ENCODE peak calls at places on chromosomes 13 and 19, in five cellular contexts. S, Z, B, O and F are unnamed samples.

GRCh38 chr19:21202865-21203494 is 61.1 kb downstream of the ZNF431 start:
- DNase-seq in O (no peak), B (peak; percentile 75), S (no peak), Z (no peak), F (no peak)

GRCh38 chr19:42121666-42122069 is 10.6 kb downstream of the POU2F2 start:
- DNase-seq in O (no peak), B (peak; percentile 66), S (no peak), Z (no peak), F (no peak)

GRCh38 chr13:22961835-22962537 is 218.8 kb upstream of the SGCG start:
- DNase-seq in S (no peak), B (peak; percentile 30), O (no peak), Z (no peak), F (no peak)

GRCh38 chr13:42883771-42884170 is 102.4 kb downstream of the FAM216B start:
- DNase-seq in S (no peak), B (peak; percentile 56), O (no peak), Z (no peak), F (peak; percentile 47)

GRCh38 chr19:30391052-30391451 is 18.9 kb downstream of the ZNF536 start:
- DNase-seq in S (no peak), Z (no peak), O (no peak), B (peak; percentile 21), F (no peak)

GRCh38 chr19:14434543-14435319 is 1.6 kb downstream of the PKN1 start:
- DNase-seq in B (no peak), S (peak; percentile 36), Z (peak; percentile 65), O (no peak), F (peak; percentile 55)

GRCh38 chr13:27954406-27954851 is 14.7 kb downstream of the CDX2 start:
- DNase-seq in Z (no peak), B (peak; percentile 79), S (no peak), O (peak; percentile 80), F (peak; percentile 60)

GRCh38 chr19:18520848-18521691 is 800 bp downstream of the ELL start:
- DNase-seq in O (peak; percentile 74), B (peak; percentile 73), S (no peak), Z (peak; percentile 67), F (peak; percentile 31)

GRCh38 chr13:52025475-52026245 is 1.2 kb downstream of the UTP14C start:
- DNase-seq in S (no peak), Z (no peak), B (no peak), O (no peak), F (no peak)

GRCh38 chr19:15180451-15181390 is 20.1 kb downstream of the NOTCH3 start:
- DNase-seq in O (peak; percentile 74), Z (no peak), B (peak; percentile 94), S (no peak), F (peak; percentile 86)

GRCh38 chr13:41458939-41459753 is 1.8 kb downstream of the RGCC start:
- DNase-seq in O (no peak), S (no peak), Z (no peak), B (peak; percentile 74), F (peak; percentile 49)

GRCh38 chr19:19105365-19106060 is 32.8 kb downstream of the TMEM161A start:
- DNase-seq in S (no peak), B (peak; percentile 95), O (no peak), Z (peak; percentile 85), F (peak; percentile 69)

GRCh38 chr19:492091-492531 is 4.2 kb upstream of the MADCAM1 start:
- DNase-seq in S (no peak), O (no peak), B (peak; percentile 81), Z (no peak), F (no peak)

GRCh38 chr13:77114271-77114670 is 87.3 kb upstream of the FBXL3 start:
- DNase-seq in Z (no peak), B (no peak), S (no peak), O (no peak), F (no peak)

GRCh38 chr13:25171170-25171516 is 945 bp downstream of the AMER2 start:
- DNase-seq in O (no peak), Z (no peak), B (no peak), S (no peak), F (no peak)

GRCh38 chr13:65719831-65720230 is 1510.3 kb downstream of the PCDH9 start:
- DNase-seq in Z (no peak), B (no peak), S (no peak), O (no peak), F (no peak)

GRCh38 chr13:57326532-57326931 is 159.5 kb downstream of the PRR20E start:
- DNase-seq in Z (no peak), B (no peak), O (no peak), S (no peak), F (peak; percentile 37)

GRCh38 chr13:39051157-39051556 is 12.9 kb downstream of the NHLRC3 start:
- DNase-seq in Z (no peak), B (no peak), O (no peak), S (no peak), F (no peak)

GRCh38 chr13:30805603-30806011 is 70.3 kb downstream of the ALOX5AP start:
- DNase-seq in S (no peak), O (no peak), Z (no peak), B (no peak), F (peak; percentile 18)

GRCh38 chr13:113002206-113002821 is 33.3 kb downstream of the MCF2L start:
- DNase-seq in Z (no peak), S (no peak), O (peak; percentile 73), B (peak; percentile 90), F (peak; percentile 40)

GRCh38 chr13:101341464-101341863 is 74.8 kb downstream of the NALCN start:
- DNase-seq in Z (no peak), S (no peak), O (no peak), B (no peak), F (no peak)

GRCh38 chr19:8004723-8005513 is 523 bp downstream of the ELAVL1 start:
- DNase-seq in B (no peak), O (no peak), Z (no peak), S (no peak), F (no peak)

GRCh38 chr19:12789098-12789903 is 2.0 kb upstream of the JUNB start:
- DNase-seq in Z (no peak), B (no peak), O (no peak), S (no peak), F (peak; percentile 90)

GRCh38 chr19:37348060-37348459 is 22.8 kb upstream of the ZNF527 start:
- DNase-seq in B (no peak), Z (no peak), O (no peak), S (no peak), F (no peak)

GRCh38 chr13:98563071-98563470 is 13.8 kb downstream of the STK24 start:
- DNase-seq in Z (no peak), S (no peak), O (no peak), B (no peak), F (no peak)

GRCh38 chr13:90793261-90793785 is 554.2 kb upstream of the MIR17HG start:
- DNase-seq in O (no peak), B (no peak), S (no peak), Z (no peak), F (no peak)

GRCh38 chr13:31587696-31588266 is 151.5 kb upstream of the RXFP2 start:
- DNase-seq in O (no peak), Z (no peak), B (no peak), S (no peak), F (no peak)

GRCh38 chr13:23767806-23768205 is 121.4 kb downstream of the MIPEP start:
- DNase-seq in B (no peak), Z (no peak), O (no peak), S (no peak), F (no peak)

GRCh38 chr13:48585456-48585840 is 52.6 kb upstream of the RCBTB2 start:
- DNase-seq in O (no peak), S (no peak), Z (no peak), B (no peak), F (peak; percentile 23)

GRCh38 chr13:73708393-73708985 is 425.7 kb downstream of the KLF12 start:
- DNase-seq in O (no peak), B (peak; percentile 69), Z (peak; percentile 29), S (no peak), F (peak; percentile 87)

GRCh38 chr19:38657633-38658222 is 10.3 kb downstream of the ACTN4 start:
- DNase-seq in O (no peak), B (no peak), S (no peak), Z (no peak), F (no peak)

GRCh38 chr19:41888926-41889325 is 5.9 kb downstream of the ARHGEF1 start:
- DNase-seq in Z (no peak), S (no peak), B (no peak), O (no peak), F (no peak)

GRCh38 chr19:31308781-31309180 is 40.5 kb downstream of the TSHZ3 start:
- DNase-seq in S (no peak), B (no peak), O (no peak), Z (no peak), F (no peak)

GRCh38 chr19:3881272-3882040 is 971 bp downstream of the ATCAY start:
- DNase-seq in B (peak; percentile 73), Z (no peak), S (no peak), O (no peak), F (no peak)
- H3K27ac ChIP-seq in B (peak overlapping the region; percentile 80), Z (no peak overlapping the region), S (no peak overlapping the region), O (no peak overlapping the region), F (no peak overlapping the region)

DNA sequence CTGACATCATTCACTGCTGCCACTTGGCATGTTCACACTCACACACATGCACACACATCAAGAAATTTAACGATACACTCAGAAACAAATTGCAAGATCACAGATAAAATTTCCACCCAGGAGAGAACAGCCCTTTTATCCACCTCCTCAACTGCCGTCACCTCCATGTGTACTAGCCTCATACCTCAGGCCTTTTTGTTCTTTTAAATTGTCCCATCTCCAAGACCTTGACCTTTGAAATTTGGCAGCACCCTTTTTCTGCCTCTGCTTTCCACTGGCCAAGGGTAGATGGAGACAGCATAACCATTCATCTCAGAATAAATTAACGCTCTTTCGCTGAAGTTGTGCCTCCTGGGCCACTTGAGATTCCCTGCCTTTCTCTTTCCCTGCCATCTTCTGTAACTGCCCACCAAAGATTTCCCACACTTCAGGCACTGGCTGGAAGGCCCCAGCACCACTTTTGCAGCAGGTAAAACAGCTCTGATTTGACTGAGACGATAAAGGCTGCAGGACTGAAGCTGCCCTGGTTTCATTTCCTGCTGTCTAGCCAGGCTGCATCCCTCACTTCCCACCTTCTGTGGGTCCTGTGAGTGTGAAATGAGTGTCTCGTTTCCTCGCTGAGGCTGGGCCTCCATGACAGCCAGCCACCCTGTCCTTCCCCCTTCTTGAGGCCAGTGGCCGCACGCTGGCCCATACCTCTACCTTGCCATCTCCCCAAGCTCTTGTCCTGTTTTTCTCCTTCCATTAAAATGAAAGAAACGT is 39.3 kb downstream of the MBNL2 start:
- DNase-seq in O (no peak), Z (no peak), S (no peak), B (no peak), F (no peak)
- H3K27ac ChIP-seq in O (peak overlapping the region; percentile 68), Z (no peak overlapping the region), S (peak overlapping the region; percentile 75), B (no peak overlapping the region), F (no peak overlapping the region)

GRCh38 chr13:46314587-46314986 is 72.5 kb downstream of the RUBCNL start:
- DNase-seq in B (no peak), O (no peak), S (no peak), Z (no peak), F (no peak)

GRCh38 chr13:46315491-46316075 is 71.5 kb downstream of the RUBCNL start:
- DNase-seq in Z (no peak), O (no peak), S (no peak), B (no peak), F (no peak)

GRCh38 chr13:46311217-46311616 is 75.8 kb downstream of the RUBCNL start:
- DNase-seq in Z (no peak), B (no peak), O (no peak), S (no peak), F (no peak)

GRCh38 chr13:46315036-46315435 is 72.0 kb downstream of the RUBCNL start:
- DNase-seq in S (no peak), B (no peak), O (no peak), Z (no peak), F (no peak)

GRCh38 chr13:46313441-46314257 is 73.4 kb downstream of the RUBCNL start:
- DNase-seq in Z (no peak), O (no peak), S (no peak), B (no peak), F (no peak)
- H3K27ac ChIP-seq in Z (no peak overlapping the region), O (no peak overlapping the region), S (no peak overlapping the region), B (no peak overlapping the region), F (no peak overlapping the region)

GRCh38 chr19:5904302-5905071 is at the start of gene VMAC:
- DNase-seq in B (peak; percentile 100), Z (peak; percentile 100), S (peak; percentile 100), O (peak; percentile 99), F (peak; percentile 100)
- H3K27ac ChIP-seq in B (peak within 1 kb of the TSS; percentile 93), Z (peak within 1 kb of the TSS; percentile 71), S (peak within 1 kb of the TSS; percentile 81), O (peak within 1 kb of the TSS; percentile 75), F (peak within 1 kb of the TSS; percentile 92)